ENCODE peak calls at places on chromosomes 16 and 17, in five cellular contexts. Q is NT2/D1, X is H1, N is HepG2, W is GM12878. T is an unnamed sample.

GRCh38 chr17:81831957-81832607 is 1.0 kb downstream of the MCRIP1 start:
- DNase-seq in Q (no peak), N (no peak), W (no peak), X (no peak), T (no peak)

GRCh38 chr17:61556224-61557188 is 34.5 kb downstream of the NACA2 start:
- DNase-seq in W (no peak), X (no peak), N (no peak), Q (no peak), T (no peak)

GRCh38 chr17:73122953-73123605 is 30.6 kb upstream of the SLC39A11 start:
- DNase-seq in Q (no peak), X (no peak), W (no peak), N (peak; percentile 59), T (no peak)

GRCh38 chr17:49338883-49339282 is 23.2 kb downstream of the ZNF652 start:
- DNase-seq in W (no peak), Q (no peak), X (no peak), N (no peak), T (no peak)

GRCh38 chr16:77422196-77422784 is 12.5 kb downstream of the ADAMTS18 start:
- DNase-seq in X (no peak), Q (no peak), W (no peak), N (no peak), T (no peak)

GRCh38 chr17:31390748-31391495 is 553 bp upstream of the RAB11FIP4 start:
- DNase-seq in Q (no peak), X (peak; percentile 70), W (no peak), N (no peak), T (no peak)

GRCh38 chr16:22195695-22196558 is 10.2 kb upstream of the EEF2K start:
- DNase-seq in W (peak; percentile 95), X (peak; percentile 98), Q (peak; percentile 77), N (peak; percentile 92), T (peak; percentile 73)

GRCh38 chr17:17783825-17784598 is 52.8 kb downstream of the SREBF1 start:
- DNase-seq in N (no peak), X (no peak), Q (no peak), W (peak; percentile 17), T (no peak)

GRCh38 chr17:27670791-27671590 is 40.0 kb downstream of the LGALS9 start:
- DNase-seq in W (no peak), N (no peak), Q (no peak), X (no peak), T (no peak)
- TF ChIP-seq SUZ12 in W (no peak), N (no peak), Q (no peak), X (no peak), T (no peak)

GRCh38 chr16:10992797-10993196 is 48.4 kb downstream of the CLEC16A start:
- DNase-seq in W (no peak), Q (no peak), X (no peak), N (no peak), T (no peak)
- TF ChIP-seq SUZ12 in W (no peak), Q (no peak), X (no peak), N (no peak), T (no peak)

DNA sequence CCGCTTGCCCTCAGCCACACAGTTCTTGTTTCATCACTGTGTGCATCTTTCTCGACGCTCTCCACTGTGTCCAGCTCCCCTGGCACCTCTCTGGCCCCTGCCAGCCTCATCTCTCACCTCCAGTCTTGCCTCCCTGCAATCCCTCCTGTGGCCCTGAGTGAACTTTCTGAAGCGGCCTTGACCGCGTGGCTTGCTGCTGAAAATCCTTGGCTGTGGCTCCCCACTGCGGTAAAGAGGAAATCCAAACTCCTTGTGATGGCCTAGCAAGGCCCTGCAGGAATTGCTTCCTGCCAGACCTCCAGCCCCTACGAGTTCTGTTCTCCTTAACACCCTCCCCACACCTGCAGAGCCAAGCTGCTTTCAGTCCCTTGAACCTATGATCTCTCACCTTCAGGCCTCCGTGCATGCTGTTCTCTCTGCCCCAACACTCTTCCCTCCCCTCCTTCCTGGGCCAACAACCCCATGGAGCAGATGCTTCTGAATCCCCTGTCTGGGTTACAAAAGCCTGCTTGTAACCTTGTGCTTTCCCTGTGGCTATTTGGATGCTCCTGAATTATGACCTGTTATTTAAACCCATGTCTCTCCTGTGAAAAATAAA is 33.6 kb upstream of the BRD7 start:
- DNase-seq in X (no peak), Q (no peak), W (no peak), N (no peak), T (no peak)
- TF ChIP-seq SUZ12 in X (no peak), Q (no peak), W (no peak), N (no peak), T (no peak)

GRCh38 chr16:81376880-81377279 is 62.1 kb downstream of the GAN start:
- DNase-seq in N (no peak), W (no peak), Q (no peak), X (no peak), T (no peak)
- TF ChIP-seq SUZ12 in N (no peak), W (no peak), Q (no peak), X (no peak), T (no peak)

GRCh38 chr16:57757326-57757786 is 21.8 kb downstream of the KATNB1 start:
- DNase-seq in W (no peak), Q (no peak), N (peak; percentile 73), X (peak; percentile 99), T (peak; percentile 89)
- TF ChIP-seq SUZ12 in W (no peak), Q (no peak), N (no peak), X (no peak), T (no peak)

GRCh38 chr17:56681561-56682266 is 88.2 kb downstream of the NOG start:
- DNase-seq in W (no peak), X (no peak), N (no peak), Q (no peak), T (no peak)
- TF ChIP-seq SUZ12 in W (no peak), X (no peak), N (no peak), Q (no peak), T (no peak)